ENCODE peak calls at places on chromosomes 13 and 19, in eight cellular contexts. X is uterus, G is IMR-90, D is GM12892, J is tibial nerve, M is endothelial cell of umbilical vein, U is GM12891, H is body of pancreas. B is an unnamed sample.

GRCh38 chr13:72431981-72432617 is 295.3 kb downstream of the MZT1 start:
- DNase-seq in X (no peak), G (no peak), D (no peak), J (no peak), M (no peak), U (no peak), H (no peak), B (no peak)

GRCh38 chr19:4521888-4522242 is 3.6 kb upstream of the PLIN4 start:
- DNase-seq in X (no peak), G (no peak), D (no peak), J (no peak), M (no peak), U (no peak), H (no peak), B (no peak)

GRCh38 chr19:21698215-21698614 is 69.2 kb downstream of the ZNF100 start:
- DNase-seq in X (no peak), G (peak), D (no peak), J (no peak), M (peak), U (no peak), H (no peak), B (peak)

GRCh38 chr13:104773775-104774174 is 1707.6 kb upstream of the SLC10A2 start:
- DNase-seq in X (no peak), G (peak), D (no peak), J (no peak), M (peak), U (no peak), H (no peak), B (peak)

GRCh38 chr13:101457176-101457575 is 4.7 kb downstream of the ITGBL1 start:
- DNase-seq in X (no peak), G (no peak), D (no peak), J (no peak), M (no peak), U (no peak), H (no peak), B (no peak)

GRCh38 chr19:34215666-34216038 is 38.7 kb upstream of the GARRE1 start:
- DNase-seq in X (no peak), G (no peak), D (no peak), J (no peak), M (no peak), U (no peak), H (no peak), B (no peak)

GRCh38 chr19:43474487-43474886 is 9.1 kb upstream of the LYPD3 start:
- DNase-seq in X (no peak), G (no peak), D (no peak), J (no peak), M (no peak), U (no peak), H (no peak), B (no peak)

GRCh38 chr19:30936276-30936675 is 413.0 kb downstream of the TSHZ3 start:
- DNase-seq in X (no peak), G (no peak), D (no peak), J (no peak), M (no peak), U (no peak), H (no peak), B (no peak)

GRCh38 chr19:47781590-47782318 is 3.3 kb downstream of the SELENOW start:
- DNase-seq in X (peak), G (no peak), D (no peak), J (peak), M (no peak), U (no peak), H (peak), B (no peak)

GRCh38 chr13:45536224-45536623 is 71.5 kb downstream of the COG3 start:
- DNase-seq in X (no peak), G (no peak), D (no peak), J (no peak), M (no peak), U (no peak), H (no peak), B (no peak)

GRCh38 chr19:13396256-13397080 is 109.8 kb downstream of the CACNA1A start:
- DNase-seq in X (peak), G (peak), D (no peak), J (no peak), M (peak), U (no peak), H (peak), B (peak)

GRCh38 chr13:103156346-103156998 is 90.3 kb upstream of the SLC10A2 start:
- DNase-seq in X (no peak), G (no peak), D (no peak), J (no peak), M (no peak), U (no peak), H (no peak), B (no peak)

GRCh38 chr19:8367327-8368001 is 3.5 kb downstream of the ANGPTL4 start:
- DNase-seq in X (peak), G (peak), D (no peak), J (peak), M (peak), U (no peak), H (peak), B (peak)

GRCh38 chr13:56864451-56864850 is 276.3 kb upstream of the PRR20A start:
- DNase-seq in X (no peak), G (no peak), D (no peak), J (no peak), M (peak), U (no peak), H (no peak), B (no peak)

GRCh38 chr13:50055454-50055853 is 40.2 kb downstream of the KCNRG start:
- DNase-seq in X (no peak), G (no peak), D (no peak), J (no peak), M (no peak), U (no peak), H (no peak), B (no peak)

GRCh38 chr13:50053844-50054243 is 38.6 kb downstream of the KCNRG start:
- DNase-seq in X (no peak), G (no peak), D (no peak), J (no peak), M (no peak), U (no peak), H (no peak), B (no peak)

DNA sequence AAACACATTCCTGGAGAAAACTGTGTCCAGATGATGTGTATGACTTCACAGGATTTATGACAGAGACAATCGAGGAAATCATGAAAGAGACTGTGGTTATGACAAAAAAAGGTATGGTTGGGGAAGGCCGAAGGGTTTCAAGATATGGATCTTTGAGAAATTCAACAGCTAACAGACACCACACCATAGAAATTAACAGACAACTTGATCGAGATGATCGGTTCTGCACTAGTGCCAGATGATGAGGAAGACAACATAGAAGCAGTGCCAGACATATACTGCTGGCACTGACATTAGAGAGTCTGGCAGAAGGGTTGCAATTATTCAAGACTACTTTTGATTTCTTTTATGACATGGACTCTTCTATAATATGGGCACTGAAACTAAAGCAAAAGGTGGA is 37.2 kb downstream of the KCNRG start:
- DNase-seq in X (no peak), G (no peak), D (no peak), J (no peak), M (no peak), U (no peak), H (no peak), B (no peak)
- TF ChIP-seq POLR2A in X (no peak), G (no peak), D (no peak), J (no peak), M (no peak), U (no peak), H (no peak), B (no peak)

DNA sequence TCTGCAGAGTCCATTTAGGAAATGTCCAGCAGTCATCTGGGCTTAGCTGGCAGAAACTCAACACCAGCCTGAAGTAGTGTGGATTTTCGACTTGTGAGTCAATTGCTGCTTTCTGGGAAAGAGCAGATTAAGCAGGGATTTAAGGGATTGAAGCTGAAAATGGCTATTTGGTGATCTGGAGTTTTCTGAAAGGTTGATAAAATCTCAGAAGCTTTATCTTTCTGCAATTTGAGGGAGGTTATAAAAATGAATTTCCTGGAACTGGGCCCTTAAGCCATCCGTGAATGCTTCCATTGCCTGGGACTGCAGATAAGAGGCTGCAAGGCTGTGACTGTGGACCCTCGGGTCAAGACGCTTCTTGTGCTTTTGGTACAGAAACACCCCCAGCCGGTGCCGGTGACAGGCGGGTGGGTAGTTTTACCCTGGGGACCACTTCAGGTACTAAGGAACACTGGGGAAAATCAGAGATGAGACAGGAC is 61.5 kb downstream of the COL4A1 start:
- DNase-seq in X (peak), G (peak), D (no peak), J (no peak), M (no peak), U (no peak), H (no peak), B (no peak)
- TF ChIP-seq POLR2A in X (no peak), G (no peak), D (no peak), J (no peak), M (no peak), U (no peak), H (no peak), B (no peak)

GRCh38 chr13:30959678-30960077 is 27.2 kb downstream of the TEX26 start:
- DNase-seq in X (no peak), G (no peak), D (no peak), J (no peak), M (no peak), U (no peak), H (no peak), B (no peak)
- TF ChIP-seq POLR2A in X (no peak), G (no peak), D (no peak), J (no peak), M (no peak), U (no peak), H (no peak), B (no peak)

GRCh38 chr19:42078538-42079275 is 2.7 kb downstream of the ZNF574 start:
- DNase-seq in X (no peak), G (no peak), D (no peak), J (no peak), M (no peak), U (no peak), H (no peak), B (no peak)

GRCh38 chr19:42079886-42080763 is 4.2 kb downstream of the ZNF574 start:
- DNase-seq in X (no peak), G (no peak), D (no peak), J (no peak), M (no peak), U (no peak), H (no peak), B (no peak)

GRCh38 chr19:42079276-42079669 is 3.3 kb downstream of the ZNF574 start:
- DNase-seq in X (no peak), G (no peak), D (no peak), J (no peak), M (no peak), U (no peak), H (no peak), B (no peak)

GRCh38 chr19:42081584-42082258 is 5.8 kb downstream of the ZNF574 start:
- DNase-seq in X (no peak), G (peak), D (no peak), J (no peak), M (peak), U (no peak), H (peak), B (peak)

GRCh38 chr19:42080764-42081375 is 4.9 kb downstream of the ZNF574 start:
- DNase-seq in X (no peak), G (no peak), D (no peak), J (no peak), M (no peak), U (no peak), H (no peak), B (no peak)
- TF ChIP-seq POLR2A in X (no peak), G (no peak), D (no peak), J (no peak), M (no peak), U (no peak), H (no peak), B (no peak)

GRCh38 chr19:55407625-55408319 is at the start of gene UBE2S:
- DNase-seq in X (peak), G (peak), D (peak), J (peak), M (peak), U (peak), H (peak), B (peak)
- TF ChIP-seq POLR2A in X (peak), G (peak), D (peak), J (peak), M (peak), U (peak), H (peak), B (peak)